ENCODE peak calls at places on chromosomes 6 and 20, in six cellular contexts. Z, U, D, O, M and S are unnamed samples.

GRCh38 chr20:40993794-40994540 is 34.7 kb upstream of the TOP1 start:
- DNase-seq in D (no peak), Z (no peak), M (no peak), U (no peak), O (no peak), S (no peak)

GRCh38 chr6:42378125-42378524 is 73.6 kb downstream of the TRERF1 start:
- DNase-seq in U (no peak), M (no peak), D (no peak), Z (no peak), O (no peak), S (no peak)

GRCh38 chr6:81480139-81480538 is 272.3 kb downstream of the TENT5A start:
- DNase-seq in O (no peak), D (no peak), Z (no peak), U (no peak), M (peak; percentile 60), S (no peak)

GRCh38 chr6:145272246-145272645 is 463.1 kb downstream of the EPM2A start:
- DNase-seq in M (no peak), Z (no peak), D (no peak), U (no peak), O (no peak), S (no peak)

GRCh38 chr6:43669922-43670622 is 17.5 kb downstream of the MRPS18A start:
- DNase-seq in D (no peak), O (no peak), M (peak; percentile 9), Z (no peak), U (no peak), S (no peak)

GRCh38 chr6:138973481-138974140 is 14.4 kb downstream of the REPS1 start:
- DNase-seq in D (no peak), O (no peak), U (peak; percentile 84), M (peak; percentile 61), Z (no peak), S (no peak)

GRCh38 chr20:10936786-10937185 is 263.0 kb upstream of the JAG1 start:
- DNase-seq in Z (no peak), O (no peak), U (no peak), D (no peak), M (no peak), S (no peak)

GRCh38 chr6:169921853-169922779 is 170.7 kb downstream of the ERMARD start:
- DNase-seq in U (no peak), M (no peak), O (no peak), D (no peak), Z (no peak), S (no peak)